ENCODE peak calls at places on chromosomes 16 and 17, in ten cellular contexts. Q is ascending aorta; M is PC-3; X is iPS DF 6.9; R is tibial artery; L is A549; F is fibroblast of lung; W is Karpas-422; A is aorta; D is CD4-positive, alpha-beta memory T cell. S is an unnamed sample.

GRCh38 chr17:61591018-61591417 is at the start of gene NACA2:
- DNase-seq in W (no peak), M (no peak), Q (no peak), X (no peak), L (no peak), D (no peak), A (no peak), F (no peak), R (no peak), S (no peak)

GRCh38 chr16:2178321-2179106 is 17.9 kb downstream of the CASKIN1 start:
- DNase-seq in A (no peak), L (no peak), Q (no peak), R (no peak), M (no peak), W (no peak), D (peak), F (peak), X (peak), S (no peak)

GRCh38 chr16:11052080-11052808 is 107.9 kb downstream of the CLEC16A start:
- DNase-seq in M (no peak), W (no peak), D (peak), L (no peak), A (no peak), R (no peak), X (no peak), F (peak), Q (no peak), S (no peak)

GRCh38 chr16:28217326-28217725 is 5.6 kb upstream of the XPO6 start:
- DNase-seq in M (no peak), W (peak), R (no peak), X (no peak), D (no peak), F (no peak), A (no peak), Q (no peak), L (no peak), S (no peak)

GRCh38 chr16:57906385-57907316 is 64.3 kb downstream of the CNGB1 start:
- DNase-seq in F (no peak), W (peak), A (no peak), L (no peak), D (no peak), M (no peak), Q (no peak), X (no peak), R (no peak), S (no peak)

GRCh38 chr17:80678621-80679020 is 134.0 kb downstream of the RPTOR start:
- DNase-seq in W (no peak), F (peak), A (no peak), R (peak), Q (no peak), M (peak), D (no peak), L (no peak), X (no peak), S (no peak)

GRCh38 chr17:42562845-42563509 is 1.0 kb downstream of the COASY start:
- DNase-seq in Q (no peak), M (no peak), F (peak), D (no peak), X (no peak), A (peak), L (no peak), W (peak), R (no peak), S (no peak)

GRCh38 chr17:64146418-64147109 is 16.6 kb upstream of the ERN1 start:
- DNase-seq in D (no peak), M (peak), A (peak), Q (peak), L (peak), F (peak), R (peak), W (peak), X (no peak), S (peak)

GRCh38 chr16:84356591-84357116 is 11.7 kb upstream of the ATP2C2 start:
- DNase-seq in W (no peak), L (no peak), D (no peak), M (peak), F (no peak), X (no peak), Q (no peak), R (no peak), A (no peak), S (peak)

GRCh38 chr16:56362057-56362655 is 63.2 kb downstream of the AMFR start:
- DNase-seq in L (no peak), M (no peak), X (no peak), D (no peak), R (no peak), Q (no peak), A (no peak), F (no peak), W (no peak), S (no peak)

GRCh38 chr16:80280557-80280956 is 260.2 kb upstream of the DYNLRB2 start:
- DNase-seq in L (no peak), Q (no peak), F (no peak), A (no peak), M (no peak), D (no peak), R (no peak), W (no peak), X (no peak), S (no peak)

GRCh38 chr16:89723279-89724250 is 2.2 kb downstream of the ZNF276 start:
- DNase-seq in Q (no peak), D (peak), F (peak), W (no peak), R (no peak), A (no peak), M (no peak), L (no peak), X (no peak), S (peak)

GRCh38 chr16:47599512-47599911 is 138.4 kb downstream of the PHKB start:
- DNase-seq in A (no peak), F (no peak), L (no peak), D (no peak), X (no peak), W (peak), Q (no peak), R (no peak), M (no peak), S (no peak)

GRCh38 chr17:5237541-5238016 is 2.9 kb upstream of the SCIMP start:
- DNase-seq in X (peak), M (peak), A (no peak), L (peak), W (peak), R (peak), D (no peak), Q (no peak), F (peak), S (no peak)

GRCh38 chr16:2709588-2709984 is 10.4 kb downstream of the PRSS27 start:
- DNase-seq in Q (no peak), R (no peak), X (no peak), A (no peak), W (no peak), F (no peak), L (no peak), M (no peak), D (no peak), S (no peak)

GRCh38 chr17:58200024-58200633 is 7.6 kb downstream of the EPX start:
- DNase-seq in L (peak), M (peak), D (peak), A (no peak), R (no peak), X (peak), Q (no peak), W (peak), F (peak), S (no peak)

GRCh38 chr17:3602499-3602898 is 6.7 kb downstream of the TRPV1 start:
- DNase-seq in D (no peak), M (no peak), Q (no peak), R (no peak), A (no peak), W (peak), X (peak), L (peak), F (peak), S (no peak)

GRCh38 chr17:59074494-59074893 is 32.2 kb downstream of the TRIM37 start:
- DNase-seq in R (no peak), M (no peak), D (no peak), F (peak), X (no peak), L (no peak), Q (no peak), A (no peak), W (no peak), S (no peak)

GRCh38 chr16:85148959-85149358 is 36.7 kb upstream of the CIBAR2 start:
- DNase-seq in W (no peak), Q (no peak), D (no peak), F (no peak), X (no peak), A (no peak), R (no peak), M (peak), L (no peak), S (no peak)

GRCh38 chr17:72900542-72900941 is 191.9 kb downstream of the SLC39A11 start:
- DNase-seq in D (no peak), X (no peak), M (no peak), F (no peak), W (no peak), L (no peak), R (no peak), A (no peak), Q (no peak), S (no peak)

GRCh38 chr17:7238418-7239090 is 703 bp downstream of the PHF23 start:
- DNase-seq in Q (no peak), D (no peak), F (no peak), X (no peak), M (no peak), W (peak), A (no peak), L (peak), R (no peak), S (no peak)

GRCh38 chr16:89322381-89323119 is 105.0 kb downstream of the ZNF778 start:
- DNase-seq in A (no peak), F (peak), X (peak), L (peak), R (no peak), D (no peak), Q (no peak), M (peak), W (no peak), S (no peak)

GRCh38 chr17:40901981-40902862 is 17.2 kb upstream of the KRT20 start:
- DNase-seq in D (no peak), R (no peak), M (peak), F (peak), L (peak), X (no peak), W (no peak), Q (no peak), A (no peak), S (no peak)

GRCh38 chr16:85029413-85029794 is 1.8 kb downstream of the KIAA0513 start:
- DNase-seq in R (no peak), Q (no peak), X (no peak), M (peak), A (no peak), L (no peak), D (peak), W (no peak), F (peak), S (no peak)

GRCh38 chr16:70778901-70779309 is 22.1 kb downstream of the VAC14 start:
- DNase-seq in A (peak), L (peak), W (no peak), X (no peak), Q (no peak), D (no peak), F (peak), M (peak), R (peak), S (no peak)

GRCh38 chr16:71855937-71856662 is 10.3 kb downstream of the ATXN1L start:
- DNase-seq in F (no peak), D (no peak), W (no peak), R (no peak), Q (no peak), X (no peak), A (no peak), L (no peak), M (no peak), S (no peak)

GRCh38 chr16:2385441-2385840 is 43.8 kb upstream of the CCNF start:
- DNase-seq in M (peak), Q (no peak), D (no peak), X (no peak), W (no peak), R (no peak), F (no peak), L (no peak), A (no peak), S (no peak)

GRCh38 chr16:30775381-30776099 is 11.5 kb downstream of the ZNF629 start:
- DNase-seq in X (no peak), F (peak), M (peak), R (peak), L (peak), Q (peak), A (peak), D (peak), W (no peak), S (peak)

GRCh38 chr17:72592242-72592966 is 471.6 kb downstream of the SOX9 start:
- DNase-seq in F (peak), D (peak), R (no peak), X (no peak), A (peak), W (no peak), M (peak), Q (no peak), L (peak), S (peak)

GRCh38 chr17:48238933-48239602 is 131.5 kb downstream of the SNX11 start:
- DNase-seq in M (no peak), D (no peak), W (no peak), R (no peak), Q (no peak), A (no peak), F (no peak), X (no peak), L (no peak), S (no peak)

GRCh38 chr16:66881014-66881417 is 701 bp downstream of the PDP2 start:
- DNase-seq in A (peak), M (no peak), L (no peak), Q (no peak), R (no peak), D (no peak), X (no peak), F (no peak), W (peak), S (no peak)

GRCh38 chr17:3802461-3803307 is 1.7 kb upstream of the ITGAE start:
- DNase-seq in W (no peak), R (no peak), L (no peak), M (peak), D (no peak), X (no peak), A (peak), Q (no peak), F (peak), S (no peak)

GRCh38 chr16:84795338-84796053 is 24.3 kb upstream of the CRISPLD2 start:
- DNase-seq in M (no peak), L (no peak), W (no peak), D (no peak), X (no peak), A (peak), Q (no peak), R (peak), F (peak), S (no peak)

GRCh38 chr16:10045291-10045775 is 136.9 kb downstream of the GRIN2A start:
- DNase-seq in R (no peak), L (no peak), A (no peak), W (no peak), D (no peak), Q (no peak), M (no peak), X (no peak), F (no peak), S (no peak)

GRCh38 chr16:89540557-89540956 is 19.9 kb upstream of the RPL13 start:
- DNase-seq in R (no peak), Q (no peak), M (no peak), L (no peak), A (no peak), F (no peak), D (no peak), W (no peak), X (no peak), S (no peak)

GRCh38 chr17:65552214-65552613 is 9.2 kb downstream of the AXIN2 start:
- DNase-seq in M (no peak), Q (no peak), L (no peak), D (no peak), F (no peak), R (no peak), X (no peak), A (no peak), W (no peak), S (no peak)
- H3K27ac ChIP-seq in M (no peak), Q (peak), L (no peak), D (no peak), F (no peak), R (no peak), X (no peak), A (no peak), W (no peak), S (peak)

GRCh38 chr17:75060434-75061054 is 13.5 kb downstream of the KCTD2 start:
- DNase-seq in F (no peak), W (no peak), A (peak), X (no peak), M (no peak), D (no peak), L (no peak), Q (no peak), R (no peak), S (no peak)
- H3K27ac ChIP-seq in F (no peak), W (no peak), A (no peak), X (no peak), M (no peak), D (no peak), L (no peak), Q (no peak), R (no peak), S (peak)

GRCh38 chr17:927611-928461 is 51.7 kb downstream of the NXN start:
- DNase-seq in M (peak), D (no peak), W (no peak), R (no peak), L (peak), A (no peak), F (peak), Q (no peak), X (no peak), S (peak)
- H3K27ac ChIP-seq in M (peak), D (no peak), W (no peak), R (no peak), L (peak), A (no peak), F (peak), Q (no peak), X (no peak), S (no peak)

DNA sequence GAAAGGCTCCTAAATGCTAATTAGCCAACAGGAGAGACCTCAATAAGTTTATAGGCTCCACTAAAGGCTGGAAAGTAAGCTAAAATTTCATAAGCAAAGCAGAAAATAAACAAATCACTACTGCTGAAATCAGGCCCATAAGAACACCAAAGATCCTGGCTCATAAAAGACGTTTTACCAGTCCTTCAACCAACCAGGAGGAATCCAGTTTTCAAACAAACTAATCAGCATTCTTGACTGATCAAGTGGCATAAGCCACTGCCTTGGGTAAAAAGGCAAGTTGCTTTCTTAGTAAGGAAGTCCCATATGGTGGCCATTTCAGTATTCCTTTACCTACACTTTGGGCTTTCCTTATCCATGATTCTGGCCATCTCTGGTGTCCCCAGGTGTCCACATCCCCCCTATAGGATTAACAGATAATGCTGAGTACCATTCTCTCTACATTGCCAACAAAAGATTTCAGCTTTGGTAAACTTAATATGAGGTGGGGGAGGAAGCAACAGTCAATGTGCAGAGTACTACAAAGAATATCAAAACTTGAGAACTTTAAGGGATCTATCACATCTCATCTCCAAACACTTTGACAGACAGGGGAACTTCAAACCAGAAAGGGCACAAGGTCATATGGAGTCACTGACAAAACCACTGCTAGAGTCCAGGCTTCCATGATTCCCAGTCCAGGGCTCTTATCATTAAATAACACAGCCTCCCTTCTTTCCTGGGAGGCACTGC is 1.3 kb downstream of the TOM1L2 start:
- DNase-seq in W (no peak), D (no peak), X (no peak), L (no peak), A (no peak), Q (no peak), F (no peak), R (no peak), M (peak), S (no peak)
- H3K27ac ChIP-seq in W (no peak), D (peak), X (no peak), L (peak), A (no peak), Q (peak), F (peak), R (peak), M (peak), S (peak)

GRCh38 chr16:50585331-50585776 is 37.2 kb downstream of the NKD1 start:
- DNase-seq in F (peak), D (no peak), L (no peak), W (no peak), A (peak), Q (no peak), X (no peak), R (peak), M (no peak), S (peak)
- H3K27ac ChIP-seq in F (no peak), D (no peak), L (no peak), W (no peak), A (peak), Q (peak), X (no peak), R (peak), M (no peak), S (no peak)

GRCh38 chr17:34412022-34412421 is 49.0 kb upstream of the CCL1 start:
- DNase-seq in X (no peak), W (no peak), Q (no peak), A (no peak), M (no peak), R (no peak), L (no peak), F (no peak), D (no peak), S (no peak)

GRCh38 chr17:34414338-34414737 is 51.3 kb upstream of the CCL1 start:
- DNase-seq in W (no peak), Q (no peak), M (no peak), D (no peak), L (no peak), X (no peak), A (no peak), R (no peak), F (no peak), S (no peak)

GRCh38 chr17:34412965-34413441 is 50.0 kb upstream of the CCL1 start:
- DNase-seq in F (peak), M (no peak), W (no peak), X (no peak), L (no peak), A (no peak), Q (no peak), D (no peak), R (no peak), S (no peak)

GRCh38 chr17:34412534-34412933 is 49.5 kb upstream of the CCL1 start:
- DNase-seq in F (no peak), Q (no peak), D (no peak), R (no peak), W (no peak), M (no peak), L (no peak), A (no peak), X (no peak), S (no peak)

GRCh38 chr17:34413443-34414076 is 50.5 kb upstream of the CCL1 start:
- DNase-seq in W (no peak), Q (no peak), F (no peak), X (no peak), L (no peak), R (no peak), M (no peak), D (no peak), A (no peak), S (peak)
- H3K27ac ChIP-seq in W (no peak), Q (no peak), F (no peak), X (no peak), L (peak), R (no peak), M (no peak), D (no peak), A (no peak), S (no peak)

GRCh38 chr16:17346441-17346773 is 124.4 kb downstream of the XYLT1 start:
- DNase-seq in F (no peak), M (no peak), X (no peak), W (no peak), R (peak), L (no peak), D (no peak), Q (no peak), A (no peak), S (no peak)
- H3K27ac ChIP-seq in F (no peak), M (no peak), X (no peak), W (no peak), R (no peak), L (no peak), D (peak), Q (peak), A (no peak), S (no peak)